ENCODE peak calls at places on chromosomes 4 and X, in five cellular contexts. One of them, this sample, is unnamed.

GRCh38 chr4:99077177-99077576 is 11.4 kb downstream of the ADH5 start:
- DNase-seq in omental fat pad: no peak
- DNase-seq in body of pancreas: no peak
- DNase-seq in fibroblast of villous mesenchyme: no peak
- DNase-seq in GM19239: no peak
- DNase-seq in this sample: no peak

GRCh38 chr4:151641167-151641566 is 119.6 kb downstream of the GATB start:
- DNase-seq in omental fat pad: no peak
- DNase-seq in body of pancreas: no peak
- DNase-seq in fibroblast of villous mesenchyme: peak; percentile 84
- DNase-seq in GM19239: no peak
- DNase-seq in this sample: peak; percentile 53

GRCh38 chr4:7046971-7047370 is 3.8 kb downstream of the TADA2B start:
- DNase-seq in omental fat pad: no peak
- DNase-seq in body of pancreas: no peak
- DNase-seq in fibroblast of villous mesenchyme: no peak
- DNase-seq in GM19239: no peak
- DNase-seq in this sample: no peak

GRCh38 chr4:84928089-84928488 is 38.4 kb downstream of the WDFY3 start:
- DNase-seq in omental fat pad: no peak
- DNase-seq in body of pancreas: no peak
- DNase-seq in fibroblast of villous mesenchyme: no peak
- DNase-seq in GM19239: no peak
- DNase-seq in this sample: no peak

GRCh38 chr4:10875144-10875799 is 190.7 kb upstream of the CLNK start:
- DNase-seq in omental fat pad: no peak
- DNase-seq in body of pancreas: no peak
- DNase-seq in fibroblast of villous mesenchyme: no peak
- DNase-seq in GM19239: no peak
- DNase-seq in this sample: no peak

GRCh38 chrX:96425204-96425603 is 259.4 kb upstream of the DIAPH2 start:
- DNase-seq in omental fat pad: no peak
- DNase-seq in body of pancreas: no peak
- DNase-seq in fibroblast of villous mesenchyme: no peak
- DNase-seq in GM19239: no peak
- DNase-seq in this sample: peak; percentile 20

GRCh38 chrX:153969904-153970397 is 1.7 kb downstream of the HCFC1 start:
- DNase-seq in omental fat pad: no peak
- DNase-seq in body of pancreas: no peak
- DNase-seq in fibroblast of villous mesenchyme: peak; percentile 38
- DNase-seq in GM19239: no peak
- DNase-seq in this sample: peak; percentile 40

GRCh38 chr4:183599690-183600089 is 59.3 kb downstream of the RWDD4 start:
- DNase-seq in omental fat pad: no peak
- DNase-seq in body of pancreas: no peak
- DNase-seq in fibroblast of villous mesenchyme: no peak
- DNase-seq in GM19239: no peak
- DNase-seq in this sample: no peak

GRCh38 chrX:29281078-29281742 is 694.0 kb downstream of the IL1RAPL1 start:
- DNase-seq in omental fat pad: no peak
- DNase-seq in body of pancreas: no peak
- DNase-seq in fibroblast of villous mesenchyme: no peak
- DNase-seq in GM19239: no peak
- DNase-seq in this sample: no peak

GRCh38 chr4:86043755-86044592 is 315.9 kb downstream of the MAPK10 start:
- DNase-seq in omental fat pad: no peak
- DNase-seq in body of pancreas: peak; percentile 17
- DNase-seq in fibroblast of villous mesenchyme: peak; percentile 65
- DNase-seq in GM19239: peak; percentile 1
- DNase-seq in this sample: peak; percentile 82

GRCh38 chr4:182922551-182923284 is 5.5 kb upstream of the DCTD start:
- DNase-seq in omental fat pad: no peak
- DNase-seq in body of pancreas: peak; percentile 46
- DNase-seq in fibroblast of villous mesenchyme: peak; percentile 74
- DNase-seq in GM19239: no peak
- DNase-seq in this sample: no peak

GRCh38 chr4:123415977-123416376 is 19.4 kb downstream of the SPRY1 start:
- DNase-seq in omental fat pad: no peak
- DNase-seq in body of pancreas: no peak
- DNase-seq in fibroblast of villous mesenchyme: peak; percentile 74
- DNase-seq in GM19239: no peak
- DNase-seq in this sample: peak; percentile 70

GRCh38 chr4:162232349-162232748 is 68.5 kb upstream of the FSTL5 start:
- DNase-seq in omental fat pad: no peak
- DNase-seq in body of pancreas: no peak
- DNase-seq in fibroblast of villous mesenchyme: no peak
- DNase-seq in GM19239: no peak
- DNase-seq in this sample: no peak

GRCh38 chrX:71910526-71911022 is at the start of gene NHSL2:
- DNase-seq in omental fat pad: no peak
- DNase-seq in body of pancreas: no peak
- DNase-seq in fibroblast of villous mesenchyme: no peak
- DNase-seq in GM19239: no peak
- DNase-seq in this sample: no peak

GRCh38 chr4:110865611-110866254 is 242.9 kb upstream of the PITX2 start:
- DNase-seq in omental fat pad: no peak
- DNase-seq in body of pancreas: no peak
- DNase-seq in fibroblast of villous mesenchyme: peak; percentile 40
- DNase-seq in GM19239: no peak
- DNase-seq in this sample: peak; percentile 63

GRCh38 chrX:29082558-29082957 is 495.3 kb downstream of the IL1RAPL1 start:
- DNase-seq in omental fat pad: no peak
- DNase-seq in body of pancreas: no peak
- DNase-seq in fibroblast of villous mesenchyme: no peak
- DNase-seq in GM19239: no peak
- DNase-seq in this sample: no peak

GRCh38 chr4:53644607-53645006 is 53.3 kb upstream of the LNX1 start:
- DNase-seq in omental fat pad: no peak
- DNase-seq in body of pancreas: peak; percentile 97
- DNase-seq in fibroblast of villous mesenchyme: no peak
- DNase-seq in GM19239: no peak
- DNase-seq in this sample: no peak

GRCh38 chr4:153553820-153554173 is 87.6 kb downstream of the TMEM131L start:
- DNase-seq in omental fat pad: no peak
- DNase-seq in body of pancreas: no peak
- DNase-seq in fibroblast of villous mesenchyme: no peak
- DNase-seq in GM19239: no peak
- DNase-seq in this sample: no peak

GRCh38 chrX:124529786-124530185 is 183.4 kb downstream of the SH2D1A start:
- DNase-seq in omental fat pad: no peak
- DNase-seq in body of pancreas: no peak
- DNase-seq in fibroblast of villous mesenchyme: no peak
- DNase-seq in GM19239: no peak
- DNase-seq in this sample: no peak

GRCh38 chr4:35525192-35525978 is 718.9 kb downstream of the ARAP2 start:
- DNase-seq in omental fat pad: no peak
- DNase-seq in body of pancreas: no peak
- DNase-seq in fibroblast of villous mesenchyme: no peak
- DNase-seq in GM19239: no peak
- DNase-seq in this sample: no peak

GRCh38 chrX:8914636-8915035 is 113.5 kb upstream of the FAM9A start:
- DNase-seq in omental fat pad: no peak
- DNase-seq in body of pancreas: no peak
- DNase-seq in fibroblast of villous mesenchyme: no peak
- DNase-seq in GM19239: no peak
- DNase-seq in this sample: no peak

GRCh38 chr4:171985129-171985528 is 171.9 kb downstream of the GALNTL6 start:
- DNase-seq in omental fat pad: no peak
- DNase-seq in body of pancreas: no peak
- DNase-seq in fibroblast of villous mesenchyme: no peak
- DNase-seq in GM19239: no peak
- DNase-seq in this sample: no peak

GRCh38 chr4:18914182-18914581 is 892.6 kb upstream of the LCORL start:
- DNase-seq in omental fat pad: no peak
- DNase-seq in body of pancreas: no peak
- DNase-seq in fibroblast of villous mesenchyme: no peak
- DNase-seq in GM19239: no peak
- DNase-seq in this sample: no peak

GRCh38 chr4:102139932-102140331 is 205.3 kb downstream of the SLC39A8 start:
- DNase-seq in omental fat pad: no peak
- DNase-seq in body of pancreas: no peak
- DNase-seq in fibroblast of villous mesenchyme: no peak
- DNase-seq in GM19239: no peak
- DNase-seq in this sample: peak; percentile 14

GRCh38 chr4:69096111-69096656 is at the start of gene UGT2B7:
- DNase-seq in omental fat pad: no peak
- DNase-seq in body of pancreas: no peak
- DNase-seq in fibroblast of villous mesenchyme: no peak
- DNase-seq in GM19239: no peak
- DNase-seq in this sample: peak; percentile 5

GRCh38 chrX:135522132-135522530 is 1.7 kb downstream of the INTS6L start:
- DNase-seq in omental fat pad: no peak
- DNase-seq in body of pancreas: no peak
- DNase-seq in fibroblast of villous mesenchyme: no peak
- DNase-seq in GM19239: no peak
- DNase-seq in this sample: no peak

GRCh38 chr4:3407930-3408792 is 33.6 kb upstream of the HGFAC start:
- DNase-seq in omental fat pad: no peak
- DNase-seq in body of pancreas: no peak
- DNase-seq in fibroblast of villous mesenchyme: no peak
- DNase-seq in GM19239: no peak
- DNase-seq in this sample: no peak

GRCh38 chr4:63901311-63901710 is 507.9 kb downstream of the TECRL start:
- DNase-seq in omental fat pad: no peak
- DNase-seq in body of pancreas: no peak
- DNase-seq in fibroblast of villous mesenchyme: no peak
- DNase-seq in GM19239: no peak
- DNase-seq in this sample: no peak

GRCh38 chr4:146098978-146099377 is 76.5 kb upstream of the LSM6 start:
- DNase-seq in omental fat pad: no peak
- DNase-seq in body of pancreas: no peak
- DNase-seq in fibroblast of villous mesenchyme: no peak
- DNase-seq in GM19239: peak; percentile 27
- DNase-seq in this sample: no peak

GRCh38 chr4:22434895-22435294 is 81.0 kb downstream of the ADGRA3 start:
- DNase-seq in omental fat pad: no peak
- DNase-seq in body of pancreas: peak; percentile 27
- DNase-seq in fibroblast of villous mesenchyme: peak; percentile 65
- DNase-seq in GM19239: no peak
- DNase-seq in this sample: peak; percentile 72

GRCh38 chr4:99817310-99817885 is 771 bp downstream of the DAPP1 start:
- DNase-seq in omental fat pad: no peak
- DNase-seq in body of pancreas: no peak
- DNase-seq in fibroblast of villous mesenchyme: no peak
- DNase-seq in GM19239: no peak
- DNase-seq in this sample: no peak

GRCh38 chr4:6641164-6641970 is 882 bp downstream of the MRFAP1 start:
- DNase-seq in omental fat pad: no peak
- DNase-seq in body of pancreas: peak; percentile 50
- DNase-seq in fibroblast of villous mesenchyme: peak; percentile 48
- DNase-seq in GM19239: no peak
- DNase-seq in this sample: peak; percentile 45

GRCh38 chr4:126762651-126763247 is 870.0 kb upstream of the INTU start:
- DNase-seq in omental fat pad: no peak
- DNase-seq in body of pancreas: no peak
- DNase-seq in fibroblast of villous mesenchyme: no peak
- DNase-seq in GM19239: no peak
- DNase-seq in this sample: peak; percentile 12

GRCh38 chr4:57044279-57044678 is 65.6 kb downstream of the POLR2B start:
- DNase-seq in omental fat pad: no peak
- DNase-seq in body of pancreas: no peak
- DNase-seq in fibroblast of villous mesenchyme: peak; percentile 78
- DNase-seq in GM19239: no peak
- DNase-seq in this sample: peak; percentile 47

GRCh38 chr4:95510145-95510544 is 38.6 kb downstream of the UNC5C start:
- DNase-seq in omental fat pad: no peak
- DNase-seq in body of pancreas: no peak
- DNase-seq in fibroblast of villous mesenchyme: peak; percentile 41
- DNase-seq in GM19239: no peak
- DNase-seq in this sample: peak; percentile 72

This sample was measured in cardiac fibroblast.